ENCODE peak calls at places on chromosome 10, in four cellular contexts. One of them, this sample, is unnamed.

GRCh38 chr10:52801951-52802350 is 29.4 kb upstream of the MBL2 start:
- DNase-seq in HepG2: no peak
- DNase-seq in K562: no peak
- DNase-seq in H1: no peak
- DNase-seq in this sample: no peak

GRCh38 chr10:104924101-104924795 is 283.2 kb downstream of the SORCS3 start:
- DNase-seq in K562: no peak
- DNase-seq in HepG2: no peak
- DNase-seq in H1: no peak
- DNase-seq in this sample: no peak

GRCh38 chr10:48779077-48779476 is 94.4 kb downstream of the WDFY4 start:
- DNase-seq in HepG2: no peak
- DNase-seq in H1: no peak
- DNase-seq in K562: no peak
- DNase-seq in this sample: no peak

GRCh38 chr10:6204063-6204340 is 1.3 kb downstream of the PFKFB3 start:
- DNase-seq in H1: no peak
- DNase-seq in K562: no peak
- DNase-seq in HepG2: no peak
- DNase-seq in this sample: no peak

GRCh38 chr10:129501652-129502436 is 34.8 kb downstream of the MGMT start:
- DNase-seq in HepG2: no peak
- DNase-seq in H1: no peak
- DNase-seq in K562: no peak
- DNase-seq in this sample: no peak

GRCh38 chr10:15813415-15813814 is 46.9 kb downstream of the MINDY3 start:
- DNase-seq in H1: no peak
- DNase-seq in HepG2: no peak
- DNase-seq in K562: no peak
- DNase-seq in this sample: peak

GRCh38 chr10:7797582-7797981 is 9.6 kb downstream of the ATP5F1C start:
- DNase-seq in HepG2: no peak
- DNase-seq in H1: no peak
- DNase-seq in K562: peak
- DNase-seq in this sample: peak

GRCh38 chr10:60414877-60415585 is 25.4 kb upstream of the ANK3 start:
- DNase-seq in H1: no peak
- DNase-seq in K562: no peak
- DNase-seq in HepG2: no peak
- DNase-seq in this sample: peak

GRCh38 chr10:64617071-64617470 is 1095.9 kb downstream of the REEP3 start:
- DNase-seq in K562: no peak
- DNase-seq in H1: no peak
- DNase-seq in HepG2: no peak
- DNase-seq in this sample: no peak

GRCh38 chr10:1420663-1421362 is 316.5 kb downstream of the ADARB2 start:
- DNase-seq in K562: peak
- DNase-seq in H1: peak
- DNase-seq in HepG2: peak
- DNase-seq in this sample: no peak

GRCh38 chr10:110138197-110138812 is 69.1 kb upstream of the MXI1 start:
- DNase-seq in HepG2: peak
- DNase-seq in H1: no peak
- DNase-seq in K562: no peak
- DNase-seq in this sample: peak

GRCh38 chr10:103890194-103890658 is 27.8 kb downstream of the STN1 start:
- DNase-seq in K562: no peak
- DNase-seq in H1: no peak
- DNase-seq in HepG2: peak
- DNase-seq in this sample: peak

GRCh38 chr10:48602401-48603135 is 2.3 kb downstream of the ARHGAP22 start:
- DNase-seq in K562: no peak
- DNase-seq in HepG2: no peak
- DNase-seq in H1: no peak
- DNase-seq in this sample: no peak

GRCh38 chr10:46231087-46231486 is 55.7 kb upstream of the ANTXRL start:
- DNase-seq in H1: no peak
- DNase-seq in HepG2: no peak
- DNase-seq in K562: no peak
- DNase-seq in this sample: no peak

GRCh38 chr10:130894485-130894884 is 417.0 kb downstream of the TCERG1L start:
- DNase-seq in HepG2: no peak
- DNase-seq in K562: no peak
- DNase-seq in H1: no peak
- DNase-seq in this sample: no peak

GRCh38 chr10:91891285-91892001 is 17.8 kb downstream of the FGFBP3 start:
- DNase-seq in HepG2: peak
- DNase-seq in H1: no peak
- DNase-seq in K562: no peak
- DNase-seq in this sample: peak

GRCh38 chr10:11608159-11608966 is 3.1 kb downstream of the USP6NL start:
- DNase-seq in H1: no peak
- DNase-seq in HepG2: no peak
- DNase-seq in K562: no peak
- DNase-seq in this sample: no peak

GRCh38 chr10:64537931-64538330 is 1016.7 kb downstream of the REEP3 start:
- DNase-seq in H1: no peak
- DNase-seq in K562: no peak
- DNase-seq in HepG2: no peak
- DNase-seq in this sample: no peak

GRCh38 chr10:26438534-26439269 is 561 bp downstream of the APBB1IP start:
- DNase-seq in K562: no peak
- DNase-seq in H1: no peak
- DNase-seq in HepG2: no peak
- DNase-seq in this sample: no peak

GRCh38 chr10:71575934-71576801 is 143.4 kb downstream of the C10orf105 start:
- DNase-seq in H1: no peak
- DNase-seq in K562: no peak
- DNase-seq in HepG2: no peak
- DNase-seq in this sample: no peak

GRCh38 chr10:85492684-85493083 is 873.9 kb downstream of the GRID1 start:
- DNase-seq in H1: peak
- DNase-seq in HepG2: no peak
- DNase-seq in K562: no peak
- DNase-seq in this sample: no peak

GRCh38 chr10:21336476-21337170 is 188.9 kb downstream of the SKIDA1 start:
- DNase-seq in H1: peak
- DNase-seq in K562: peak
- DNase-seq in HepG2: peak
- DNase-seq in this sample: peak

GRCh38 chr10:97718659-97719142 is 5.2 kb downstream of the MARVELD1 start:
- DNase-seq in HepG2: peak
- DNase-seq in H1: no peak
- DNase-seq in K562: no peak
- DNase-seq in this sample: no peak

GRCh38 chr10:77898323-77899079 is 28.1 kb downstream of the DLG5 start:
- DNase-seq in K562: no peak
- DNase-seq in H1: no peak
- DNase-seq in HepG2: no peak
- DNase-seq in this sample: peak

GRCh38 chr10:43254881-43255643 is 11.8 kb downstream of the RASGEF1A start:
- DNase-seq in H1: no peak
- DNase-seq in HepG2: no peak
- DNase-seq in K562: no peak
- DNase-seq in this sample: no peak

GRCh38 chr10:132141076-132141475 is 45.7 kb upstream of the DPYSL4 start:
- DNase-seq in HepG2: no peak
- DNase-seq in H1: no peak
- DNase-seq in K562: no peak
- DNase-seq in this sample: no peak

GRCh38 chr10:103510046-103510685 is 16.7 kb downstream of the NEURL1 start:
- DNase-seq in HepG2: no peak
- DNase-seq in K562: no peak
- DNase-seq in H1: no peak
- DNase-seq in this sample: no peak

GRCh38 chr10:32961892-32962369 is 3.9 kb upstream of the ITGB1 start:
- DNase-seq in K562: no peak
- DNase-seq in H1: no peak
- DNase-seq in HepG2: peak
- DNase-seq in this sample: peak

GRCh38 chr10:4939224-4940072 is 23.8 kb upstream of the AKR1C1 start:
- DNase-seq in HepG2: peak
- DNase-seq in K562: no peak
- DNase-seq in H1: no peak
- DNase-seq in this sample: no peak

GRCh38 chr10:51180141-51180540 is 105.9 kb downstream of the PRKG1 start:
- DNase-seq in K562: no peak
- DNase-seq in H1: no peak
- DNase-seq in HepG2: no peak
- DNase-seq in this sample: no peak
- TF ChIP-seq JUN in K562: no peak
- TF ChIP-seq JUN in H1: no peak
- TF ChIP-seq JUN in HepG2: no peak
- TF ChIP-seq JUN in this sample: no peak

DNA sequence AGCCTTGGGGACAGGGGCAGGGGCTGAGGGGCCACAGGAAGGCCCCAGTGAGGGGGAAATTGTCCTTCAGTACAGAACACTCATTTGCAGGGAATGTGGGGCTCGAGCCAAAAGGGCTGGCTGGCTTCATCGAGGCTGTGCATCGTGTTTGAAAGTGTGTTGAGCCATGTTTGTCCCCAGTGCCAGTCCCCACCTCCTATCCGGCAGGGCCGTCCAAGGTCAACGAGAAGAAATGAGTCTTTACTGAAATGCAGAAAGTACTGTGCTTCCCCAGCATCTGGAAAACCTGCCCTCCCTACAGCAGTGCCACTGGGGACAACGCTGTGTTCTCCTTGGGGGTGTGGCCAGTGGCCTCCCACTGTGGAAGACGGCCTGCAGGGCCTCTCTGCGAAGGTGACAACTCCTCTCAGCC is 214.1 kb downstream of the KLF6 start:
- DNase-seq in HepG2: no peak
- DNase-seq in K562: no peak
- DNase-seq in H1: no peak
- DNase-seq in this sample: no peak
- TF ChIP-seq POLR2AphosphoS5 in HepG2: no peak
- TF ChIP-seq POLR2AphosphoS5 in K562: no peak
- TF ChIP-seq POLR2AphosphoS5 in H1: no peak
- TF ChIP-seq POLR2AphosphoS5 in this sample: no peak

DNA sequence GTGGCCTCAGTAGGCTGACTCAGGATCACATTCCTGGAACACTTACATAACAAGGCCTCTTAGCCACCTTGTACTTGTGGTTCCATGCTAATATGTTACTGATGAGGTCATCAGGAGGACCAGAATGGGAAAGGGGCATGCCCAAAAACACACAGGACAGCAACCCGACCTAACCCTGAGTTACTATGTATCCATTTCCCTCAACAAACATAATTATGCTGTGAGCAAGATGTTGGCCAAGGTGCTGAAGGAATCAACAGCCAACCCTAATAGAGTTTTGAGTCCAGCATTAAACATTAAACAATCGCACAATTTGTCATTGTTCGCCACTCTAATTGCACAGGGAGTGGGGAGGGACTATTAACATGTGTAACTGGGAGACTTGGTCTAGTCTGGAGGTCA is 129.4 kb downstream of the PLPP4 start:
- DNase-seq in HepG2: no peak
- DNase-seq in H1: no peak
- DNase-seq in K562: no peak
- DNase-seq in this sample: no peak
- TF ChIP-seq JUN in HepG2: no peak
- TF ChIP-seq JUN in H1: no peak
- TF ChIP-seq JUN in K562: no peak
- TF ChIP-seq JUN in this sample: no peak

DNA sequence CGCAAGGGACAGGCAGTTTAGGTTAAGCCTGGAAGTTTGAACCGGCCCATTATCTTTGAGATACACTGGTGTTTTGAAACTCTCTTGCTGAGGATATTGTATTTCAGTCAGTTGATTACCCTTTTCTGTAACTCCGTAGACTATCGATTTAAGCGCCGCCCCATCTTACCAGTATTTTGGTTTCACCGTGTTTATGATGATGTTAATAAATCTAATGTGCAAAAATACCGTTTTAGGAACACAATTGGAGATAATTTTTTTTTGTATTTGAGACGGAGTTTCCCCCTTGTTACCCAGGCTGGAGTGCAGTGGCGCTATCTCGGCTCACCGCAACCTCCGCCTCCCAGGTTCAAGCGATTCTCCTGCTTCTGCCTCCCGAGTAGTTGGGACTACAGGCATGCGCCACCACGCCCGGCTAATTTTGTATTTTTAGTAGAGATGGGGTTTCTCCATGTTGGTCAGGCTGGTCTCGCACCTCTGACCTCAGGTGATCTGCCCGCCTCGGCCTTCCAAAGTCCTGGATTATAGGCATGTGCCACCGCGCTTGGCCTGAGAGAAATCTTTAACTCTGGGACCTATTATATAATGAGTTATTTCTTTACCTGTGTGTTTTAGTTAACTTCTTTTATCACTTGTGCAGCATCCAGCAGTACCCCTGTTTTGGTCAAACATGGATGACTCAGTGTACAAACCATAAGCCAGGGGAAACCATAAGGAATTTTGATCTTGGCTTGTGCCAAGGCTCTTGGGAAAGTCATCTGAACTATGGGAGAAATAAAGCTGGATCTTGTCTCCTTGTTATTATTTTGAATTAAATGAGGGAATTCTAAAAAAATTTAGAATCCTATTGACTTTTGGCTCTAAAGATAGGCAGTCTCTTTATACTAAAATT is 23.7 kb upstream of the ZRANB1 start:
- DNase-seq in HepG2: no peak
- DNase-seq in K562: no peak
- DNase-seq in H1: no peak
- DNase-seq in this sample: peak
- TF ChIP-seq POLR2AphosphoS5 in HepG2: no peak
- TF ChIP-seq POLR2AphosphoS5 in K562: no peak
- TF ChIP-seq POLR2AphosphoS5 in H1: no peak
- TF ChIP-seq POLR2AphosphoS5 in this sample: no peak

GRCh38 chr10:101214446-101215396 is 14.5 kb downstream of the LBX1 start:
- DNase-seq in HepG2: peak
- DNase-seq in H1: no peak
- DNase-seq in K562: peak
- DNase-seq in this sample: peak
- TF ChIP-seq JUN in HepG2: no peak
- TF ChIP-seq JUN in H1: no peak
- TF ChIP-seq JUN in K562: no peak
- TF ChIP-seq JUN in this sample: no peak

GRCh38 chr10:102229810-102230263 is 3.7 kb downstream of the ELOVL3 start:
- DNase-seq in K562: peak
- DNase-seq in HepG2: peak
- DNase-seq in H1: no peak
- DNase-seq in this sample: peak
- TF ChIP-seq POLR2AphosphoS5 in K562: no peak
- TF ChIP-seq POLR2AphosphoS5 in HepG2: no peak
- TF ChIP-seq POLR2AphosphoS5 in H1: no peak
- TF ChIP-seq POLR2AphosphoS5 in this sample: no peak

This sample was measured in endothelial cell of umbilical vein.